ENCODE peak calls at places on chromosomes 11 and 22, in four cellular contexts. Z, M, V and L are unnamed samples.

GRCh38 chr11:57277845-57278720 is 41.0 kb upstream of the APLNR start:
- DNase-seq in M (no peak), Z (peak; percentile 92), V (peak; percentile 85), L (peak; percentile 48)

GRCh38 chr11:78740175-78741161 is 165.8 kb upstream of the NARS2 start:
- DNase-seq in V (no peak), M (no peak), Z (peak; percentile 52), L (no peak)

GRCh38 chr22:22201185-22201924 is 43.2 kb upstream of the VPREB1 start:
- DNase-seq in M (no peak), V (peak; percentile 43), Z (peak; percentile 58), L (no peak)

GRCh38 chr11:76742912-76743311 is 40.2 kb upstream of the TSKU start:
- DNase-seq in M (no peak), V (no peak), Z (no peak), L (no peak)

GRCh38 chr22:41411021-41411851 is 29.5 kb downstream of the TEF start:
- DNase-seq in M (peak; percentile 91), Z (peak; percentile 42), V (peak; percentile 10), L (no peak)

GRCh38 chr22:40281717-40282116 is 64.6 kb upstream of the ADSL start:
- DNase-seq in Z (no peak), V (no peak), M (no peak), L (no peak)

GRCh38 chr11:95762513-95762912 is 27.1 kb downstream of the FAM76B start:
- DNase-seq in Z (peak; percentile 35), M (no peak), V (no peak), L (no peak)

GRCh38 chr11:46075168-46075567 is 46.1 kb downstream of the PHF21A start:
- DNase-seq in M (no peak), V (peak; percentile 35), Z (peak; percentile 51), L (peak; percentile 68)

GRCh38 chr11:104043137-104043536 is 6.7 kb downstream of the DDI1 start:
- DNase-seq in V (no peak), Z (peak; percentile 66), M (no peak), L (peak; percentile 10)

GRCh38 chr22:45531441-45531840 is 28.8 kb downstream of the FBLN1 start:
- DNase-seq in V (no peak), Z (no peak), M (no peak), L (no peak)

GRCh38 chr11:14190992-14191773 is 167.8 kb downstream of the RRAS2 start:
- DNase-seq in V (no peak), M (no peak), Z (no peak), L (no peak)

GRCh38 chr11:2564588-2565440 is 120.0 kb downstream of the KCNQ1 start:
- DNase-seq in Z (no peak), M (no peak), V (no peak), L (no peak)

GRCh38 chr11:66081505-66081904 is 11.4 kb downstream of the PACS1 start:
- DNase-seq in V (peak; percentile 42), Z (no peak), M (no peak), L (peak; percentile 33)

GRCh38 chr11:72609045-72609444 is 65.2 kb downstream of the PDE2A start:
- DNase-seq in V (peak; percentile 32), Z (peak; percentile 49), M (no peak), L (no peak)

GRCh38 chr11:122007611-122008071 is 108.4 kb downstream of the BLID start:
- DNase-seq in V (no peak), Z (no peak), M (no peak), L (peak; percentile 50)

GRCh38 chr11:43937434-43938411 is 4.7 kb upstream of the C11orf96 start:
- DNase-seq in Z (no peak), V (peak; percentile 81), M (no peak), L (peak; percentile 73)

GRCh38 chr11:12457030-12457600 is 79.7 kb downstream of the PARVA start:
- DNase-seq in Z (no peak), V (peak; percentile 85), M (no peak), L (peak; percentile 63)

GRCh38 chr22:32746715-32747114 is 54.8 kb upstream of the TIMP3 start:
- DNase-seq in M (no peak), Z (peak; percentile 23), V (no peak), L (no peak)

GRCh38 chr11:104623518-104623917 is 274.7 kb downstream of the CASP12 start:
- DNase-seq in V (peak; percentile 42), M (no peak), Z (peak; percentile 30), L (peak; percentile 63)

GRCh38 chr11:32396331-32396730 is 39.0 kb downstream of the WT1 start:
- DNase-seq in Z (no peak), V (no peak), M (no peak), L (no peak)

GRCh38 chr11:5938603-5938965 is 3.5 kb upstream of the OR56A3 start:
- DNase-seq in Z (no peak), M (no peak), V (no peak), L (no peak)

GRCh38 chr22:30210235-30210831 is 36.2 kb downstream of the LIF start:
- DNase-seq in Z (peak; percentile 43), M (no peak), V (peak; percentile 88), L (peak; percentile 87)

GRCh38 chr22:41021655-41022454 is 70.5 kb upstream of the EP300 start:
- DNase-seq in V (peak; percentile 51), Z (peak; percentile 73), M (peak; percentile 81), L (no peak)

GRCh38 chr22:48842976-48843375 is 984.7 kb downstream of the BRD1 start:
- DNase-seq in Z (peak; percentile 40), M (no peak), V (no peak), L (no peak)

GRCh38 chr11:13140028-13140870 is 131.1 kb downstream of the RASSF10 start:
- DNase-seq in M (no peak), Z (no peak), V (peak; percentile 65), L (peak; percentile 74)

GRCh38 chr22:19036523-19037273 is 85.5 kb downstream of the DGCR2 start:
- DNase-seq in Z (peak; percentile 44), M (no peak), V (peak; percentile 2), L (no peak)

GRCh38 chr11:15818132-15818842 is 538.1 kb downstream of the SOX6 start:
- DNase-seq in V (no peak), Z (no peak), M (no peak), L (peak; percentile 45)

GRCh38 chr11:9347100-9347499 is 32.7 kb upstream of the TMEM41B start:
- DNase-seq in Z (peak; percentile 70), V (peak; percentile 39), M (no peak), L (peak; percentile 25)

GRCh38 chr11:36409152-36409713 is 100.8 kb downstream of the TRAF6 start:
- DNase-seq in V (peak; percentile 60), M (no peak), Z (no peak), L (peak; percentile 81)

GRCh38 chr11:31974737-31975136 is 116.1 kb upstream of the RCN1 start:
- DNase-seq in Z (no peak), M (no peak), V (no peak), L (peak; percentile 89)

GRCh38 chr11:66856496-66857233 is at the start of gene LRFN4:
- DNase-seq in Z (peak; percentile 64), V (no peak), M (no peak), L (no peak)

GRCh38 chr11:236774-237767 is at the start of gene PSMD13:
- DNase-seq in M (peak; percentile 91), V (peak; percentile 90), Z (peak; percentile 89), L (peak; percentile 70)

GRCh38 chr11:2688381-2689231 is 11.2 kb downstream of the KCNQ1OT1 start:
- DNase-seq in M (no peak), Z (no peak), V (no peak), L (no peak)

GRCh38 chr11:110433393-110434333 is 3.9 kb downstream of the FDX1 start:
- DNase-seq in M (no peak), Z (peak; percentile 35), V (peak; percentile 47), L (no peak)

GRCh38 chr11:108781921-108782320 is 117.1 kb downstream of the DDX10 start:
- DNase-seq in Z (no peak), M (no peak), V (no peak), L (no peak)

GRCh38 chr22:17436382-17436951 is 67.2 kb downstream of the CECR2 start:
- DNase-seq in Z (no peak), V (no peak), M (no peak), L (peak; percentile 6)
- H3K27ac ChIP-seq in Z (peak overlapping the region; percentile 89), V (no peak overlapping the region), M (no peak overlapping the region), L (no peak overlapping the region)

GRCh38 chr22:27993774-27994350 is 74.8 kb upstream of the PITPNB start:
- DNase-seq in Z (no peak), M (peak; percentile 57), V (no peak), L (no peak)

GRCh38 chr22:27990879-27991278 is 71.8 kb upstream of the PITPNB start:
- DNase-seq in V (peak; percentile 49), Z (peak; percentile 92), M (peak; percentile 80), L (no peak)

GRCh38 chr22:27993201-27993635 is 74.2 kb upstream of the PITPNB start:
- DNase-seq in V (no peak), M (peak; percentile 68), Z (no peak), L (no peak)

GRCh38 chr22:27991586-27992293 is 72.7 kb upstream of the PITPNB start:
- DNase-seq in V (no peak), Z (no peak), M (peak; percentile 45), L (no peak)

DNA sequence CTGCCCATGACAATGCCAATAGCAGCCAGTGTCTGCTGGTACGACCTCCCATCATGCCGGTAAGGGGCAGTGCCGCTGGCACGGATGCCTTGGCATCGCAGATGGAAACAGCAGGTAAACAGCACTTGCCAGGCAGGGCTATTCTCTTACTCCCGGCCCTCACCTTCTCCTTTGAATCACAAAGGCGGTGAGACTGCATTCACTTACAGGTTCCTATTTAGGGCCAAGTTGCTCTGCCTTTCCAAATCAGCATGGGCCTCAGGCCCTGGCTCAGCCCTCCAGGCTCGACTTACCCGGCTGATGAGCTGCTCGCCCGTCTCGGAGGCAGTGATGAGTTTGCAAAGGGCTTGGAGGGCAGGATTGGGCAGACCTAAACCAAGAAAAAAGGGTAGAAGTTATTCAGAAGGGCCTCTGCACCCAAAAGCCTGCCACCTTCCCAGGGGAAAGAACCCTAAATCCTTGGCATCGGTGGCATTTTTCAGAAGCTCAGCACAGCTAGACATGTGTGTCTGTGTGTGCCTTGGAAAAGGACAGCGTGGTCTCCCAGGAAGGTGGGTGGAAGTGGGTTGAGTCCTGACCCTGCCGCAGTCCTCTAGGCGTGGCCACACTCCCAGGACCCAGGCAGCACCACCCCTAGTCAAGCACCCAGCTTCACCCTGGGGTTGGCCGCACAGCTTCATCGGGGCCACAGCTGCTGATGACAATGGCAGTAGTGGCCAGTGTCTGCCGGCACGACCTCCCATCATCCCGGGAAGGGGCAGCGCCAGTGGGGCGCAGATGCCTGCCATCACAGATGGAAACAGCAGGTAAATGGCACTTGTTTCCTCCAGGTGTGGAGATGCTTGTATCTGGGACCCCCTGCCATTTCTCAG is 73.5 kb upstream of the PITPNB start:
- DNase-seq in Z (no peak), V (no peak), M (peak; percentile 54), L (no peak)
- H3K27ac ChIP-seq in Z (no peak overlapping the region), V (no peak overlapping the region), M (no peak overlapping the region), L (no peak overlapping the region)

GRCh38 chr22:42892156-42892555 is 35.1 kb upstream of the ARFGAP3 start:
- DNase-seq in M (no peak), Z (no peak), V (no peak), L (no peak)
- H3K27ac ChIP-seq in M (no peak overlapping the region), Z (no peak overlapping the region), V (no peak overlapping the region), L (no peak overlapping the region)

GRCh38 chr11:69034123-69034522 is 14.6 kb upstream of the TPCN2 start:
- DNase-seq in Z (no peak), V (no peak), M (no peak), L (no peak)

GRCh38 chr11:69035150-69035958 is 13.4 kb upstream of the TPCN2 start:
- DNase-seq in M (no peak), V (no peak), Z (no peak), L (no peak)

GRCh38 chr11:69037074-69037473 is 11.7 kb upstream of the TPCN2 start:
- DNase-seq in M (no peak), V (no peak), Z (no peak), L (no peak)

GRCh38 chr11:69033431-69033830 is 15.3 kb upstream of the TPCN2 start:
- DNase-seq in M (no peak), V (no peak), Z (no peak), L (no peak)

GRCh38 chr11:69035959-69036340 is 12.8 kb upstream of the TPCN2 start:
- DNase-seq in V (no peak), Z (no peak), M (no peak), L (no peak)
- H3K27ac ChIP-seq in V (no peak overlapping the region), Z (no peak overlapping the region), M (peak overlapping the region; percentile 60), L (no peak overlapping the region)